ENCODE peak calls at places on chromosomes 13 and 19, in ten cellular contexts. O is RWPE1; Q is uterus; B is CD8-positive, alpha-beta memory T cell; Y is activated naive CD4-positive, alpha-beta T cell treated with anti-CD3 and anti-CD28 coated beads, Interleukin-2, amount 10 ng/mL, durations not matched to agents 7 days and 5 days; F is activated B cell treated with CpG ODN at 0.5 μM for 24 hours; E is hepatocyte; N is mesendoderm; X is stimulated activated CD4-positive, alpha-beta T cell treated with anti-CD3 and anti-CD28 coated beads, Interleukin-2, amount 100 ng/mL, for 48 hours; S is aorta. K is an unnamed sample.

GRCh38 chr19:8569066-8569761 is 8.0 kb downstream of the MYO1F start:
- DNase-seq in X (peak), F (peak), Q (no peak), Y (peak), S (no peak), B (peak), N (no peak), O (peak), E (no peak), K (no peak)

GRCh38 chr13:67228909-67229308 is 1.2 kb downstream of the PCDH9 start:
- DNase-seq in X (no peak), N (no peak), F (no peak), S (peak), Y (no peak), Q (no peak), E (no peak), O (no peak), B (no peak), K (no peak)

GRCh38 chr13:44281252-44282000 is 92.2 kb upstream of the SERP2 start:
- DNase-seq in Y (no peak), X (no peak), N (no peak), Q (no peak), S (no peak), O (no peak), B (no peak), F (no peak), E (no peak), K (no peak)

GRCh38 chr13:113919761-113920160 is 54.1 kb downstream of the C13orf46 start:
- DNase-seq in N (no peak), Q (no peak), Y (peak), B (no peak), S (no peak), F (no peak), E (no peak), X (no peak), O (no peak), K (no peak)

GRCh38 chr13:35672611-35673010 is 196.1 kb upstream of the MAB21L1 start:
- DNase-seq in Q (no peak), B (no peak), X (no peak), O (no peak), S (no peak), F (no peak), E (no peak), Y (no peak), N (no peak), K (no peak)

GRCh38 chr13:44317752-44318550 is 55.7 kb upstream of the SERP2 start:
- DNase-seq in X (no peak), Y (no peak), Q (no peak), S (no peak), B (no peak), N (no peak), E (no peak), F (no peak), O (no peak), K (no peak)

GRCh38 chr19:13983213-13983889 is 22.8 kb downstream of the RFX1 start:
- DNase-seq in B (no peak), Y (peak), E (no peak), F (no peak), N (no peak), O (no peak), X (no peak), Q (no peak), S (peak), K (no peak)

GRCh38 chr13:29791508-29791907 is 58.9 kb downstream of the UBL3 start:
- DNase-seq in B (no peak), Q (no peak), X (no peak), E (no peak), Y (no peak), F (no peak), S (no peak), N (no peak), O (no peak), K (no peak)

GRCh38 chr13:77918391-77919261 is at the start of gene EDNRB:
- DNase-seq in O (peak), F (no peak), Q (peak), E (peak), B (no peak), Y (peak), N (peak), S (peak), X (no peak), K (peak)

GRCh38 chr19:30406220-30406944 is 34.2 kb downstream of the ZNF536 start:
- DNase-seq in F (no peak), S (no peak), Q (no peak), Y (no peak), X (no peak), N (peak), O (no peak), E (peak), B (no peak), K (no peak)

GRCh38 chr19:11142528-11143171 is 12.9 kb downstream of the SPC24 start:
- DNase-seq in S (peak), Y (no peak), F (no peak), O (peak), Q (peak), N (peak), X (no peak), E (peak), B (no peak), K (peak)

GRCh38 chr13:32821149-32821688 is 195.0 kb upstream of the KL start:
- DNase-seq in S (no peak), F (no peak), X (no peak), O (no peak), E (no peak), B (no peak), N (no peak), Y (no peak), Q (no peak), K (no peak)

GRCh38 chr19:12774588-12775555 is at the start of gene HOOK2:
- DNase-seq in N (peak), X (no peak), Q (peak), E (peak), F (no peak), O (peak), B (no peak), S (peak), Y (peak), K (peak)

GRCh38 chr13:20399961-20400360 is 125.7 kb downstream of the CRYL1 start:
- DNase-seq in Y (no peak), E (no peak), B (no peak), F (no peak), O (no peak), X (no peak), N (no peak), S (no peak), Q (no peak), K (no peak)

GRCh38 chr13:102591988-102592781 is 4.6 kb upstream of the TPP2 start:
- DNase-seq in B (peak), O (peak), Q (peak), S (peak), E (peak), F (peak), X (peak), Y (peak), N (peak), K (peak)

GRCh38 chr13:99018418-99019180 is 40.7 kb upstream of the DOCK9 start:
- DNase-seq in B (no peak), F (no peak), E (no peak), S (no peak), O (no peak), Q (no peak), X (no peak), N (no peak), Y (no peak), K (no peak)

K was measured in heart left ventricle.